ENCODE peak calls at places on chromosomes 4 and X, in seven cellular contexts. I is SK-MEL-5; H is NCI-H187 treated with DMSO at 0.1 percent for 48 hours; R is HT-29; T is stimulated activated CD4-positive, alpha-beta T cell treated with anti-CD3 and anti-CD28 coated beads, TNF-alpha, amount 100 ng/mL, for 4 hours; O is Daoy; Q is NCI-H774. Y is an unnamed sample.

GRCh38 chr4:113064244-113064643 is 14.8 kb downstream of the ANK2 start:
- DNase-seq in Q (peak; percentile 78), T (no peak), I (no peak), R (no peak), O (no peak), H (peak; percentile 80), Y (no peak)

GRCh38 chrX:105331244-105331643 is 110.8 kb upstream of the TEX13A start:
- DNase-seq in I (no peak), R (no peak), Q (no peak), T (no peak), H (no peak), O (peak; percentile 5), Y (peak; percentile 27)

GRCh38 chrX:70924294-70924693 is 6.6 kb downstream of the SLC7A3 start:
- DNase-seq in R (no peak), H (no peak), I (no peak), Q (no peak), T (no peak), O (no peak), Y (no peak)

GRCh38 chrX:28888421-28888820 is 301.2 kb downstream of the IL1RAPL1 start:
- DNase-seq in O (no peak), R (no peak), T (no peak), H (no peak), I (no peak), Q (no peak), Y (no peak)

GRCh38 chr4:77269505-77269904 is 112.5 kb downstream of the CCNG2 start:
- DNase-seq in O (no peak), Q (no peak), R (no peak), H (no peak), I (no peak), T (no peak), Y (no peak)

GRCh38 chr4:53572595-53572994 is 18.7 kb downstream of the LNX1 start:
- DNase-seq in Q (no peak), T (no peak), I (no peak), O (no peak), H (no peak), R (no peak), Y (no peak)

GRCh38 chrX:30751497-30751896 is 98.3 kb downstream of the GK start:
- DNase-seq in I (no peak), H (no peak), T (no peak), Q (no peak), R (no peak), O (peak; percentile 5), Y (no peak)

GRCh38 chr4:139963708-139964107 is 190.3 kb downstream of the MAML3 start:
- DNase-seq in T (no peak), Q (no peak), O (no peak), I (no peak), H (no peak), R (no peak), Y (no peak)

GRCh38 chrX:3811331-3812311 is 98.2 kb upstream of the PRKX start:
- DNase-seq in Q (no peak), I (peak; percentile 62), T (no peak), H (no peak), R (peak; percentile 31), O (peak; percentile 26), Y (no peak)

GRCh38 chrX:15855562-15856256 is 1.1 kb upstream of the AP1S2 start:
- DNase-seq in Q (no peak), T (peak; percentile 0), H (no peak), R (no peak), I (peak; percentile 52), O (peak; percentile 12), Y (no peak)

GRCh38 chrX:38929966-38930421 is 128.7 kb downstream of the MID1IP1 start:
- DNase-seq in T (no peak), H (no peak), Q (no peak), O (peak; percentile 33), I (no peak), R (no peak), Y (peak; percentile 56)

GRCh38 chr4:176622251-176622968 is 170.3 kb downstream of the VEGFC start:
- DNase-seq in O (no peak), H (no peak), I (no peak), T (no peak), Q (no peak), R (no peak), Y (no peak)

GRCh38 chr4:24924309-24924781 is 11.5 kb upstream of the CCDC149 start:
- DNase-seq in H (no peak), Q (no peak), O (peak; percentile 71), I (peak; percentile 53), R (no peak), T (no peak), Y (peak; percentile 98)

GRCh38 chr4:8735236-8736082 is 136.2 kb downstream of the HMX1 start:
- DNase-seq in Q (no peak), T (no peak), I (no peak), R (no peak), H (no peak), O (no peak), Y (no peak)

GRCh38 chrX:103918050-103918449 is 44.4 kb upstream of the TMSB15B start:
- DNase-seq in H (peak; percentile 60), R (peak; percentile 31), I (peak; percentile 69), Q (no peak), T (peak; percentile 20), O (peak; percentile 75), Y (peak; percentile 3)

GRCh38 chr4:40721730-40722171 is 28.0 kb upstream of the NSUN7 start:
- DNase-seq in O (peak; percentile 14), I (no peak), Q (no peak), H (no peak), R (peak; percentile 72), T (no peak), Y (no peak)

GRCh38 chr4:69484011-69484410 is 11.7 kb downstream of the UGT2B4 start:
- DNase-seq in I (no peak), R (no peak), H (no peak), Q (no peak), O (no peak), T (no peak), Y (no peak)

GRCh38 chr4:172982151-172982590 is 186.4 kb upstream of the GALNT7 start:
- DNase-seq in T (no peak), I (peak; percentile 75), O (peak; percentile 48), Q (no peak), H (no peak), R (peak; percentile 5), Y (peak; percentile 55)

GRCh38 chr4:120694973-120695372 is 227.6 kb downstream of the PRDM5 start:
- DNase-seq in Q (no peak), O (peak; percentile 55), R (peak; percentile 68), I (peak; percentile 37), H (no peak), T (no peak), Y (no peak)

GRCh38 chr4:182163180-182163579 is 80.0 kb upstream of the TENM3 start:
- DNase-seq in R (no peak), T (no peak), I (no peak), H (no peak), Q (no peak), O (no peak), Y (no peak)

GRCh38 chrX:39418132-39418935 is 617.1 kb downstream of the MID1IP1 start:
- DNase-seq in H (no peak), O (no peak), T (no peak), Q (no peak), I (no peak), R (no peak), Y (no peak)

GRCh38 chr4:124060261-124060918 is 652.1 kb downstream of the ANKRD50 start:
- DNase-seq in R (peak; percentile 39), I (no peak), T (no peak), H (no peak), O (no peak), Q (no peak), Y (peak; percentile 36)

GRCh38 chrX:17613979-17614572 is 123.2 kb upstream of the SCML1 start:
- DNase-seq in T (no peak), R (peak; percentile 34), Q (no peak), I (peak; percentile 13), O (peak; percentile 28), H (peak; percentile 13), Y (no peak)

GRCh38 chr4:20046931-20047677 is 204.6 kb upstream of the SLIT2 start:
- DNase-seq in T (no peak), H (no peak), O (no peak), I (no peak), R (no peak), Q (no peak), Y (no peak)

GRCh38 chrX:84188320-84188834 is 378 bp upstream of the RPS6KA6 start:
- DNase-seq in Q (peak; percentile 52), O (peak; percentile 19), R (peak; percentile 29), H (no peak), T (no peak), I (peak; percentile 57), Y (no peak)

GRCh38 chrX:138890491-138890890 is 179.0 kb upstream of the FGF13 start:
- DNase-seq in R (no peak), Q (no peak), H (no peak), T (no peak), O (no peak), I (no peak), Y (peak; percentile 18)